ENCODE peak calls at places on chromosomes 1 and 21, in five cellular contexts. V, U, O, H and C are unnamed samples.

GRCh38 chr1:51644533-51645197 is 27.8 kb downstream of the OSBPL9 start:
- DNase-seq in U (peak; percentile 76), V (peak; percentile 73), H (no peak), O (no peak), C (peak; percentile 85)

GRCh38 chr1:204660509-204660908 is 25.0 kb downstream of the LRRN2 start:
- DNase-seq in O (no peak), U (no peak), H (no peak), V (no peak), C (peak; percentile 70)

GRCh38 chr1:26991310-26992116 is 2.0 kb upstream of the TRNP1 start:
- DNase-seq in O (peak; percentile 65), U (no peak), H (no peak), V (peak; percentile 83), C (peak; percentile 64)

GRCh38 chr1:93448983-93449805 is 1.3 kb downstream of the FNBP1L start:
- DNase-seq in V (peak; percentile 56), H (no peak), U (peak; percentile 76), O (peak; percentile 88), C (peak; percentile 57)

GRCh38 chr21:38212716-38213115 is 44.1 kb upstream of the KCNJ15 start:
- DNase-seq in U (no peak), V (no peak), H (no peak), O (no peak), C (peak; percentile 31)

GRCh38 chr21:27505516-27505915 is 538.6 kb upstream of the ADAMTS5 start:
- DNase-seq in H (no peak), V (peak; percentile 61), U (no peak), O (no peak), C (peak; percentile 95)

GRCh38 chr1:25695991-25696330 is 79.4 kb downstream of the MAN1C1 start:
- DNase-seq in U (no peak), O (no peak), H (no peak), V (peak; percentile 93), C (peak; percentile 90)

GRCh38 chr1:227540170-227541098 is 22.9 kb upstream of the ZNF678 start:
- DNase-seq in H (no peak), V (no peak), O (no peak), U (no peak), C (no peak)

GRCh38 chr1:181423301-181423918 is 59.9 kb upstream of the CACNA1E start:
- DNase-seq in O (peak; percentile 85), U (peak; percentile 59), V (peak; percentile 42), H (no peak), C (peak; percentile 19)

GRCh38 chr1:10630661-10631120 is 155.9 kb downstream of the PEX14 start:
- DNase-seq in V (no peak), U (no peak), O (no peak), H (no peak), C (no peak)

GRCh38 chr1:205396972-205397616 is 24.8 kb downstream of the LEMD1 start:
- DNase-seq in O (peak; percentile 74), U (peak; percentile 49), H (no peak), V (peak; percentile 49), C (no peak)

GRCh38 chr1:167510880-167511279 is 7.4 kb downstream of the CD247 start:
- DNase-seq in H (no peak), U (no peak), V (no peak), O (peak; percentile 31), C (no peak)

GRCh38 chr1:21284206-21285137 is 5.8 kb downstream of the ECE1 start:
- DNase-seq in O (no peak), U (no peak), V (no peak), H (no peak), C (no peak)

GRCh38 chr1:231315887-231316286 is 21.8 kb downstream of the EXOC8 start:
- DNase-seq in O (peak; percentile 89), H (no peak), V (peak; percentile 24), U (peak; percentile 50), C (peak; percentile 19)

GRCh38 chr1:93207211-93207610 is 26.7 kb downstream of the CCDC18 start:
- DNase-seq in O (no peak), U (no peak), V (peak; percentile 16), H (no peak), C (peak; percentile 5)

GRCh38 chr1:14442669-14443068 is 155.8 kb upstream of the KAZN start:
- DNase-seq in U (no peak), O (peak; percentile 65), V (no peak), H (no peak), C (no peak)

GRCh38 chr21:31647650-31648049 is 11.8 kb upstream of the SOD1 start:
- DNase-seq in H (no peak), V (no peak), U (no peak), O (peak; percentile 11), C (no peak)

GRCh38 chr1:89546082-89546889 is 21.7 kb downstream of the LRRC8B start:
- DNase-seq in O (no peak), H (no peak), V (no peak), U (no peak), C (peak; percentile 54)

GRCh38 chr21:28228624-28228995 is 764.1 kb downstream of the LTN1 start:
- DNase-seq in V (no peak), U (no peak), O (no peak), H (no peak), C (no peak)

GRCh38 chr1:149849947-149850360 is 49.4 kb upstream of the BOLA1 start:
- DNase-seq in H (no peak), U (peak; percentile 48), O (peak; percentile 39), V (peak; percentile 17), C (peak; percentile 4)

GRCh38 chr1:28835237-28835650 is 23.3 kb downstream of the OPRD1 start:
- DNase-seq in V (no peak), H (no peak), U (no peak), O (no peak), C (no peak)

GRCh38 chr1:109650609-109651008 is 5.3 kb upstream of the GSTM4 start:
- DNase-seq in V (no peak), H (no peak), U (no peak), O (no peak), C (no peak)

GRCh38 chr1:109653286-109653685 is 2.6 kb upstream of the GSTM4 start:
- DNase-seq in V (no peak), H (no peak), U (no peak), O (no peak), C (peak; percentile 17)

GRCh38 chr1:109644670-109645069 is 11.2 kb upstream of the GSTM4 start:
- DNase-seq in H (no peak), V (peak; percentile 55), O (no peak), U (no peak), C (no peak)

GRCh38 chr1:109652446-109652845 is 3.5 kb upstream of the GSTM4 start:
- DNase-seq in U (no peak), H (no peak), O (no peak), V (no peak), C (no peak)

GRCh38 chr1:109649380-109649987 is 6.4 kb upstream of the GSTM4 start:
- DNase-seq in O (no peak), V (peak; percentile 75), U (no peak), H (no peak), C (peak; percentile 75)
- TF ChIP-seq CTCF in O (peak; percentile 30), V (peak; percentile 44), U (no peak), H (peak; percentile 34), C (peak; percentile 67)

DNA sequence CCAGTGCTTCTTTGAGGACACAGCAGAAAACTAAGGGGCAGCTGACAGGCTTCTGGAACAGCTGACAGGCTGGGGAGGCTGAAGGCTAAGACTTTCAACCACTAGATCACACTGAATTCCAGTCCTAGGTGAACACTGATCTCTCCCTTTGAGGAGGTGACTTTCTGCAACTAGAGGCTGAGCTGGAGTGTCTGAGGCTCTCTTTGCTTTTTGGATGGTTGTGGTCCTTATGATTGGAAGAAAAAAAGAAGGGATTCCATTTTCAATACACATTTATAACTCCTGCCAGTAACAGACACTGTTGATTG is 1.4 kb downstream of the IL6R start:
- DNase-seq in H (no peak), O (no peak), U (no peak), V (no peak), C (no peak)
- H3K4me3 ChIP-seq in H (peak overlapping the region; percentile 85), O (peak overlapping the region; percentile 79), U (peak overlapping the region; percentile 47), V (peak overlapping the region; percentile 62), C (peak overlapping the region; percentile 91)

GRCh38 chr1:208038303-208038702 is 127.4 kb upstream of the CD34 start:
- DNase-seq in O (no peak), U (no peak), V (no peak), H (no peak), C (no peak)

GRCh38 chr1:208034135-208034534 is 123.2 kb upstream of the CD34 start:
- DNase-seq in V (no peak), U (no peak), O (no peak), H (no peak), C (no peak)

GRCh38 chr1:208036918-208037567 is 126.1 kb upstream of the CD34 start:
- DNase-seq in V (no peak), H (no peak), U (no peak), O (no peak), C (no peak)

GRCh38 chr1:208033236-208033635 is 122.3 kb upstream of the CD34 start:
- DNase-seq in U (no peak), H (no peak), V (no peak), O (no peak), C (no peak)

GRCh38 chr1:208036177-208036808 is 125.4 kb upstream of the CD34 start:
- DNase-seq in O (peak; percentile 75), H (no peak), V (peak; percentile 34), U (no peak), C (peak; percentile 18)
- TF ChIP-seq CTCF in O (peak; percentile 76), H (no peak), V (peak; percentile 27), U (peak; percentile 36), C (peak; percentile 25)

GRCh38 chr1:164092603-164093353 is 466.2 kb upstream of the PBX1 start:
- DNase-seq in H (no peak), V (peak; percentile 4), U (peak; percentile 42), O (peak; percentile 57), C (no peak)

GRCh38 chr1:164087893-164088292 is 471.1 kb upstream of the PBX1 start:
- DNase-seq in O (no peak), U (no peak), H (no peak), V (no peak), C (no peak)

GRCh38 chr1:164093543-164093942 is 465.4 kb upstream of the PBX1 start:
- DNase-seq in H (no peak), O (no peak), V (no peak), U (no peak), C (no peak)
- H3K4me3 ChIP-seq in H (no peak overlapping the region), O (no peak overlapping the region), V (no peak overlapping the region), U (no peak overlapping the region), C (no peak overlapping the region)

DNA sequence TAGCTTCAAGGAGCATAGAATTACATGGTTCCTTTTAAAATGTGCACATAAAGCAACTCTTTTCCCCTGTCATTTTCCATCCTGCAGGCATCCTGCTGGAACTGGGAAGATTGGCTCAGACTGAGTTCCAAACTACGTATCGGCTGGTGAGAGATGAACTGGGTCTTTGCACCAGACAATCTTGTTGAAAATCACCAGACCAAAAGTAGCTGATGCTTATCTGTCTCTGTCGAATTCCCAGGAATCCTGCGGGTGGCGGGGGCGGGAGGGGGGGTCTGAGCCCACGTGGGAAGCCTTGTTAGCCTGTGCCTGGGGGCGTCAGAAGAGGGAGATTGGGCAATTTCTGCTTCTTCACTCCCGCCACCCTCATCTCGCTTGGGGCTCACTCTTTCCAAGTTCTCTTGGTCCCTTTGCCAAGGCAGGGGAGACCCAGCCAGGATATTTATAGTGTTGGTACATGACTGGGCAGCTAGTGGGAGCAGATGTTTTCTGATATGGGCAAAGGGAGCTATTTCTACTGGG is 90.1 kb upstream of the SLC25A33 start:
- DNase-seq in U (no peak), V (peak; percentile 40), O (no peak), H (no peak), C (peak; percentile 74)
- TF ChIP-seq CTCF in U (no peak), V (no peak), O (no peak), H (no peak), C (no peak)

GRCh38 chr1:61094677-61095076 is 12.3 kb downstream of the NFIA start:
- DNase-seq in V (no peak), O (no peak), H (no peak), U (no peak), C (no peak)
- H3K4me3 ChIP-seq in V (no peak overlapping the region), O (no peak overlapping the region), H (no peak overlapping the region), U (no peak overlapping the region), C (no peak overlapping the region)